ENCODE peak calls at places on chromosomes 13 and 19, in seven cellular contexts. G, B, P, V, W, C and R are unnamed samples.

GRCh38 chr13:110382229-110382628 is 75.1 kb downstream of the COL4A2 start:
- DNase-seq in G (no peak), B (no peak), P (no peak), V (peak), W (no peak), C (no peak), R (peak)

GRCh38 chr19:55494172-55494761 is 6.0 kb downstream of the SSC5D start:
- DNase-seq in G (no peak), B (no peak), P (no peak), V (peak), W (no peak), C (no peak), R (no peak)

GRCh38 chr19:2462635-2463421 is 6.1 kb upstream of the LMNB2 start:
- DNase-seq in G (peak), B (no peak), P (peak), V (peak), W (peak), C (peak), R (peak)

GRCh38 chr13:32098275-32098674 is 66.7 kb downstream of the FRY start:
- DNase-seq in G (no peak), B (no peak), P (no peak), V (no peak), W (no peak), C (no peak), R (no peak)

GRCh38 chr13:23701646-23702045 is 131.4 kb downstream of the TNFRSF19 start:
- DNase-seq in G (no peak), B (no peak), P (peak), V (no peak), W (no peak), C (no peak), R (peak)

GRCh38 chr13:61575941-61576340 is 160.3 kb upstream of the PCDH20 start:
- DNase-seq in G (no peak), B (no peak), P (no peak), V (no peak), W (no peak), C (no peak), R (no peak)

GRCh38 chr13:35926859-35927530 is 204.2 kb downstream of the DCLK1 start:
- DNase-seq in G (no peak), B (no peak), P (no peak), V (no peak), W (no peak), C (no peak), R (no peak)

GRCh38 chr13:31048521-31048920 is 113.2 kb downstream of the HSPH1 start:
- DNase-seq in G (no peak), B (no peak), P (no peak), V (peak), W (no peak), C (no peak), R (no peak)

GRCh38 chr13:73970413-73971055 is 163.7 kb downstream of the KLF12 start:
- DNase-seq in G (no peak), B (no peak), P (no peak), V (no peak), W (no peak), C (no peak), R (no peak)

GRCh38 chr19:40200352-40201099 is 9.3 kb downstream of the MAP3K10 start:
- DNase-seq in G (no peak), B (no peak), P (no peak), V (no peak), W (no peak), C (no peak), R (no peak)

GRCh38 chr19:12139885-12140544 is at the start of gene ZNF20:
- DNase-seq in G (peak), B (peak), P (peak), V (peak), W (peak), C (peak), R (peak)

GRCh38 chr19:30254214-30254613 is 118.0 kb upstream of the ZNF536 start:
- DNase-seq in G (no peak), B (no peak), P (no peak), V (no peak), W (no peak), C (no peak), R (no peak)

GRCh38 chr19:38502410-38503143 is 69.1 kb downstream of the RYR1 start:
- DNase-seq in G (no peak), B (no peak), P (no peak), V (no peak), W (no peak), C (no peak), R (no peak)

GRCh38 chr13:97434417-97435296 is 688 bp downstream of the RAP2A start:
- DNase-seq in G (peak), B (peak), P (peak), V (peak), W (peak), C (peak), R (peak)

GRCh38 chr13:113920606-113921306 is 53.1 kb downstream of the C13orf46 start:
- DNase-seq in G (no peak), B (no peak), P (no peak), V (no peak), W (no peak), C (peak), R (no peak)

GRCh38 chr13:80337011-80337688 is 3.8 kb downstream of the SPRY2 start:
- DNase-seq in G (no peak), B (no peak), P (no peak), V (peak), W (no peak), C (no peak), R (peak)